ENCODE peak calls at places on chromosomes 6 and 20, in seven cellular contexts. J is GM12878, X is GM23338, K is HepG2, A is Panc1, Y is HCT116, I is K562. Q is an unnamed sample.

GRCh38 chr6:24994812-24995211 is 59.1 kb upstream of the RIPOR2 start:
- ATAC-seq in J (no peak), X (no peak), K (no peak), A (no peak), Y (no peak), I (no peak), Q (no peak)

GRCh38 chr6:39999006-39999867 is 65.0 kb upstream of the MOCS1 start:
- ATAC-seq in J (no peak), X (no peak), K (no peak), A (no peak), Y (no peak), I (peak; percentile 91), Q (no peak)

GRCh38 chr6:12761376-12762115 is 45.0 kb downstream of the PHACTR1 start:
- ATAC-seq in J (no peak), X (peak; percentile 52), K (no peak), A (no peak), Y (no peak), I (no peak), Q (no peak)

GRCh38 chr6:53937461-53937860 is 142.7 kb downstream of the LRRC1 start:
- ATAC-seq in J (peak; percentile 69), X (no peak), K (no peak), A (no peak), Y (no peak), I (no peak), Q (no peak)

GRCh38 chr6:167706313-167707109 is 120.2 kb upstream of the AFDN start:
- ATAC-seq in J (peak; percentile 90), X (peak; percentile 46), K (no peak), A (no peak), Y (no peak), I (peak; percentile 57), Q (no peak)

GRCh38 chr6:158769696-158770446 is 49.3 kb downstream of the EZR start:
- ATAC-seq in J (no peak), X (no peak), K (no peak), A (no peak), Y (no peak), I (no peak), Q (peak; percentile 17)

GRCh38 chr6:113856571-113857564 is at the start of gene MARCKS:
- ATAC-seq in J (peak; percentile 60), X (peak; percentile 20), K (peak; percentile 52), A (peak; percentile 76), Y (peak; percentile 67), I (peak; percentile 71), Q (peak; percentile 62)

GRCh38 chr20:45969712-45970634 is 2.0 kb downstream of the ZNF335 start:
- ATAC-seq in J (no peak), X (peak; percentile 8), K (peak; percentile 15), A (no peak), Y (peak; percentile 26), I (peak; percentile 34), Q (no peak)

GRCh38 chr6:56324396-56324795 is 77.0 kb upstream of the COL21A1 start:
- ATAC-seq in J (no peak), X (no peak), K (peak; percentile 35), A (no peak), Y (no peak), I (no peak), Q (peak; percentile 28)

GRCh38 chr6:31908791-31909190 is 6.9 kb upstream of the ZBTB12 start:
- ATAC-seq in J (peak; percentile 95), X (no peak), K (peak; percentile 16), A (peak; percentile 35), Y (no peak), I (peak; percentile 14), Q (no peak)

GRCh38 chr6:5271926-5272325 is 10.6 kb downstream of the FARS2 start:
- ATAC-seq in J (no peak), X (no peak), K (no peak), A (no peak), Y (no peak), I (no peak), Q (no peak)

GRCh38 chr6:21738180-21739094 is 144.9 kb downstream of the SOX4 start:
- ATAC-seq in J (no peak), X (no peak), K (peak; percentile 31), A (peak; percentile 83), Y (no peak), I (no peak), Q (no peak)

GRCh38 chr6:84403545-84403944 is 176.1 kb upstream of the CEP162 start:
- ATAC-seq in J (peak; percentile 71), X (no peak), K (no peak), A (no peak), Y (no peak), I (no peak), Q (no peak)

GRCh38 chr20:59657459-59658046 is 53.2 kb downstream of the PHACTR3 start:
- ATAC-seq in J (no peak), X (no peak), K (no peak), A (no peak), Y (no peak), I (no peak), Q (no peak)

GRCh38 chr6:5506575-5506974 is 245.3 kb downstream of the FARS2 start:
- ATAC-seq in J (peak; percentile 62), X (no peak), K (no peak), A (no peak), Y (no peak), I (peak; percentile 23), Q (no peak)

GRCh38 chr6:142223938-142224337 is 76.9 kb downstream of the VTA1 start:
- ATAC-seq in J (no peak), X (no peak), K (peak; percentile 34), A (peak; percentile 45), Y (no peak), I (peak; percentile 62), Q (no peak)

GRCh38 chr6:5471637-5472430 is 210.5 kb downstream of the FARS2 start:
- ATAC-seq in J (no peak), X (peak; percentile 91), K (no peak), A (no peak), Y (no peak), I (no peak), Q (no peak)

GRCh38 chr6:117206522-117206921 is 58.8 kb upstream of the VGLL2 start:
- ATAC-seq in J (no peak), X (no peak), K (no peak), A (no peak), Y (no peak), I (no peak), Q (no peak)

GRCh38 chr20:33348136-33348937 is 53.0 kb downstream of the CDK5RAP1 start:
- ATAC-seq in J (no peak), X (peak; percentile 50), K (no peak), A (no peak), Y (no peak), I (no peak), Q (no peak)

DNA sequence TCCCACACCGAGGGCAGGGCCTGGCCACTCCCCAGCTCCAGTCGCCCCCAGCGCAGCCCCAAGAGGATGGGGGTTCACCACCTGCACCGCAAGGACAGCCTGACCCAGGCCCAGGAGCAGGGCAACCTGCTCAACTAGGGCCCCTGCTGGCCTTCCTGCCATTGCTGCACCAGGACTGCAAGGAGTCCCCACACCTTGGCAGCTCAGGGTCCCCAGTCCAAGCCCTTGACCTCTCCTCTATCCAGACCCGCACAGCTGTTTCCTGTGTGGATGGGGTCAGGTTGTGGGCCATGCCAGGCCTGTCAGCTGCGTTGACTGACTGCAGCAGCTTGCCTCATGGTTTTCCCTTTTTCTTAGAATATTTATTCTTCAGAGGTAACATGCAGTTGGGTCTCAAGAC is 4.4 kb downstream of the LRRC73 start:
- ATAC-seq in J (no peak), X (no peak), K (no peak), A (no peak), Y (no peak), I (no peak), Q (no peak)
- H3K4me1 ChIP-seq in J (peaks cover 4% of the 10 kb centered on the region), X (peaks cover under 1% of the 10 kb centered on the region), K (peaks cover 45% of the 10 kb centered on the region), A (peaks cover 11% of the 10 kb centered on the region), Y (peaks cover 21% of the 10 kb centered on the region), I (peaks cover 42% of the 10 kb centered on the region), Q (peaks cover 32% of the 10 kb centered on the region)

GRCh38 chr20:36549942-36550796 is 8.8 kb downstream of the MYL9 start:
- ATAC-seq in J (no peak), X (no peak), K (peak; percentile 41), A (peak; percentile 13), Y (peak; percentile 18), I (no peak), Q (peak; percentile 25)
- TF ChIP-seq POLR2AphosphoS5 in J (no peak), X (peak; percentile 40), K (no peak), A (peak; percentile 55), Y (no peak), I (no peak), Q (peak; percentile 32)

GRCh38 chr6:139436521-139437348 is 62.3 kb upstream of the CITED2 start:
- ATAC-seq in J (no peak), X (no peak), K (no peak), A (no peak), Y (no peak), I (no peak), Q (no peak)
- H3K27ac ChIP-seq in J (no peak overlapping the region), X (no peak overlapping the region), K (no peak overlapping the region), A (no peak overlapping the region), Y (no peak overlapping the region), I (no peak overlapping the region), Q (no peak overlapping the region)

DNA sequence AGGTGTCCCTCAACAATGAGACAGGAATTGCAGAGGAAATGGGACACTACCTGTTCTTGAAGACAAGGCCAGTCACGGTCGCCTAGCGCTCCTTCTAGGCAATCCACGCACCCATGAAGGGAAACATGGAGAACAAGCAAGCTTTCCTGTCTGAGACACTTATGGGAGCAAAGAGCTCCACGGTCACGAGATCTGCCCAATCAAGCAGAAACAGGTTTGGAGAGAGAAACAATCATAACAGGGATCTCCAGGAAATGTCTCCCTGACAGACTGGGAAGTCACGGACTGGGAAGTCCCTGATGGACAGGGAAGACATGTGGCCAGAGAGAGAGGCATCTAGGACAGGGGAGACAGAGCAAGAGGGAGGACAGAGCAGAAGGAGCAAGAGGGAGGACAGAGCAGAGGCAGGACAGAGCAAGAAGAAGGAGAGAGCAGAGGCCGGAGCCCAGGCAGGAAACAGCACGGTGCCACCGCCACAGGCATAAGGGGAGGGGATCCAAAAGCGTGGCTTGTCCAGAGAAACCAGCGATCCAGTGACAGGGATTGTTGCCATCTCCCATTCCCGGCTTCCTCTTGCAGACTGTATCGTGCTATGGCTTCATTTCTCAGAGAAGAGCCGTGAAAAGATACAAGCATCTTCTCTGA is 167.8 kb upstream of the ZNF337 start:
- ATAC-seq in J (no peak), X (no peak), K (no peak), A (no peak), Y (no peak), I (no peak), Q (no peak)
- H3K4me1 ChIP-seq in J (peaks cover 6% of the 10 kb centered on the region), X (no peaks in the 10 kb centered on the region), K (peaks cover 75% of the 10 kb centered on the region), A (peaks cover 3% of the 10 kb centered on the region), Y (peaks cover 30% of the 10 kb centered on the region), I (peaks cover 43% of the 10 kb centered on the region), Q (no peaks in the 10 kb centered on the region)

GRCh38 chr20:49775229-49775693 is 37.4 kb upstream of the SLC9A8 start:
- ATAC-seq in J (no peak), X (peak; percentile 57), K (peak; percentile 83), A (peak; percentile 86), Y (peak; percentile 76), I (peak; percentile 59), Q (peak; percentile 74)
- TF ChIP-seq POLR2AphosphoS5 in J (no peak), X (no peak), K (no peak), A (no peak), Y (peak; percentile 36), I (no peak), Q (peak; percentile 71)

DNA sequence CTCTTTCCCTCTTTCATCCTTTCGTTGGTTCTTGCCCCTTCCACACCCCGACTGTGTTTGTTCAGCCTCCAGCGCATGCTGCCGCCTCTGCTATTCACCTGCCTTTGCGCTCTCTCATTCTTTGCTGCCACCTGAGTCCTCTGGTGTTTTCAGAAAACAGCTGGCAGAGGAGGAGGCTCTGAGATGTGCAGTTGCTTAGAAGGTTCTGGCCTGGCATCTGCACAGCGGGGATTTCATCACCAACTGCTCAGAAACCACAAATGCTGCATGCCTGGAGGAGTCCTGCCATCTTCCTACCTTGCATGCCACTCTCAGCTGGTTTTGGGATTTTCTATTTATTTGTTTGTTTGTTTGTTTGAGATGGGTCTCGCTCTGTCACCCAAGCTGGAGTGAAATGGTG is 39.2 kb upstream of the CLDN20 start:
- ATAC-seq in J (peak; percentile 7), X (no peak), K (no peak), A (no peak), Y (no peak), I (no peak), Q (no peak)
- H3K27ac ChIP-seq in J (no peak overlapping the region), X (no peak overlapping the region), K (no peak overlapping the region), A (peak overlapping the region; percentile 60), Y (no peak overlapping the region), I (no peak overlapping the region), Q (no peak overlapping the region)

Q was measured in gastroesophageal sphincter.